ENCODE peak calls at places on chromosomes 4 and X, in five cellular contexts. One of them, this sample, is unnamed.

GRCh38 chrX:100098660-100099375 is 311.3 kb downstream of the PCDH19 start:
- DNase-seq in OCI-LY7: no peak
- DNase-seq in activated CD8-positive, alpha-beta memory T cell treated with anti-CD3 and anti-CD28 coated beads for 24 hours: no peak
- DNase-seq in AG20443: no peak
- DNase-seq in AG09319: no peak
- DNase-seq in this sample: no peak

GRCh38 chr4:575281-576141 is 584 bp downstream of the TMEM271 start:
- DNase-seq in OCI-LY7: no peak
- DNase-seq in AG20443: peak
- DNase-seq in AG09319: peak
- DNase-seq in activated CD8-positive, alpha-beta memory T cell treated with anti-CD3 and anti-CD28 coated beads for 24 hours: peak
- DNase-seq in this sample: no peak

GRCh38 chrX:46582964-46583363 is 9.4 kb downstream of the CHST7 start:
- DNase-seq in activated CD8-positive, alpha-beta memory T cell treated with anti-CD3 and anti-CD28 coated beads for 24 hours: no peak
- DNase-seq in AG09319: no peak
- DNase-seq in AG20443: peak
- DNase-seq in OCI-LY7: no peak
- DNase-seq in this sample: no peak

GRCh38 chrX:41556958-41557357 is 109.8 kb downstream of the NYX start:
- DNase-seq in OCI-LY7: peak
- DNase-seq in activated CD8-positive, alpha-beta memory T cell treated with anti-CD3 and anti-CD28 coated beads for 24 hours: no peak
- DNase-seq in AG20443: no peak
- DNase-seq in AG09319: no peak
- DNase-seq in this sample: no peak

GRCh38 chr4:69831646-69832325 is 28.2 kb downstream of the SULT1E1 start:
- DNase-seq in AG20443: no peak
- DNase-seq in AG09319: no peak
- DNase-seq in OCI-LY7: no peak
- DNase-seq in activated CD8-positive, alpha-beta memory T cell treated with anti-CD3 and anti-CD28 coated beads for 24 hours: no peak
- DNase-seq in this sample: no peak

GRCh38 chr4:93788712-93789111 is 39.8 kb upstream of the ATOH1 start:
- DNase-seq in OCI-LY7: peak
- DNase-seq in AG09319: no peak
- DNase-seq in activated CD8-positive, alpha-beta memory T cell treated with anti-CD3 and anti-CD28 coated beads for 24 hours: no peak
- DNase-seq in AG20443: peak
- DNase-seq in this sample: no peak

GRCh38 chr4:110202024-110202423 is 3.6 kb upstream of the ELOVL6 start:
- DNase-seq in AG20443: no peak
- DNase-seq in activated CD8-positive, alpha-beta memory T cell treated with anti-CD3 and anti-CD28 coated beads for 24 hours: no peak
- DNase-seq in OCI-LY7: no peak
- DNase-seq in AG09319: no peak
- DNase-seq in this sample: no peak

GRCh38 chrX:49029876-49030275 is 13.3 kb downstream of the TFE3 start:
- DNase-seq in AG09319: no peak
- DNase-seq in AG20443: no peak
- DNase-seq in OCI-LY7: no peak
- DNase-seq in activated CD8-positive, alpha-beta memory T cell treated with anti-CD3 and anti-CD28 coated beads for 24 hours: no peak
- DNase-seq in this sample: no peak

GRCh38 chr4:154024097-154024496 is 235.2 kb upstream of the SFRP2 start:
- DNase-seq in AG20443: no peak
- DNase-seq in AG09319: no peak
- DNase-seq in OCI-LY7: no peak
- DNase-seq in activated CD8-positive, alpha-beta memory T cell treated with anti-CD3 and anti-CD28 coated beads for 24 hours: no peak
- DNase-seq in this sample: no peak

GRCh38 chrX:40224658-40225057 is 126.9 kb upstream of the BCOR start:
- DNase-seq in AG09319: no peak
- DNase-seq in AG20443: no peak
- DNase-seq in OCI-LY7: no peak
- DNase-seq in activated CD8-positive, alpha-beta memory T cell treated with anti-CD3 and anti-CD28 coated beads for 24 hours: no peak
- DNase-seq in this sample: no peak

GRCh38 chr4:48141048-48141447 is 7.0 kb upstream of the TXK start:
- DNase-seq in AG09319: peak
- DNase-seq in activated CD8-positive, alpha-beta memory T cell treated with anti-CD3 and anti-CD28 coated beads for 24 hours: no peak
- DNase-seq in OCI-LY7: peak
- DNase-seq in AG20443: peak
- DNase-seq in this sample: no peak

GRCh38 chr4:128823025-128823661 is 13.6 kb downstream of the JADE1 start:
- DNase-seq in AG20443: peak
- DNase-seq in activated CD8-positive, alpha-beta memory T cell treated with anti-CD3 and anti-CD28 coated beads for 24 hours: no peak
- DNase-seq in OCI-LY7: no peak
- DNase-seq in AG09319: peak
- DNase-seq in this sample: no peak

This sample was measured in NCI-H1930.